ENCODE peak calls at places on chromosomes 3 and 15, in five cellular contexts. P, A, H, V and M are unnamed samples.

GRCh38 chr15:98668566-98669308 is 20.4 kb downstream of the IGF1R start:
- DNase-seq in H (no peak), A (peak; percentile 80), V (no peak), P (peak; percentile 80), M (no peak)

GRCh38 chr3:36868614-36869436 is 76.0 kb downstream of the TRANK1 start:
- DNase-seq in H (peak; percentile 97), V (peak; percentile 23), A (peak; percentile 63), P (peak; percentile 71), M (peak; percentile 75)

GRCh38 chr3:120622870-120623718 is 27.0 kb downstream of the NDUFB4 start:
- DNase-seq in H (peak; percentile 60), P (no peak), V (no peak), A (peak; percentile 82), M (no peak)

GRCh38 chr15:92672102-92672501 is 16.5 kb upstream of the FAM174B start:
- DNase-seq in P (no peak), A (no peak), H (no peak), V (no peak), M (no peak)

GRCh38 chr15:28977377-28978010 is 91.7 kb downstream of the APBA2 start:
- DNase-seq in V (peak; percentile 19), P (peak; percentile 98), A (peak; percentile 98), H (peak; percentile 81), M (no peak)

GRCh38 chr3:8509961-8510360 is 8.3 kb downstream of the LMCD1 start:
- DNase-seq in P (peak; percentile 95), H (no peak), A (peak; percentile 98), V (no peak), M (no peak)

GRCh38 chr3:73502609-73503560 is 121.9 kb downstream of the PDZRN3 start:
- DNase-seq in A (peak; percentile 98), V (no peak), H (peak; percentile 86), P (peak; percentile 73), M (peak; percentile 71)

GRCh38 chr3:114929971-114930732 is 216.9 kb downstream of the ZBTB20 start:
- DNase-seq in A (no peak), P (no peak), V (no peak), H (no peak), M (no peak)

GRCh38 chr15:101070502-101071273 is 151.5 kb downstream of the LRRK1 start:
- DNase-seq in V (no peak), H (no peak), P (peak; percentile 95), A (peak; percentile 89), M (no peak)

GRCh38 chr3:193594946-193595689 is 2.1 kb downstream of the OPA1 start:
- DNase-seq in P (peak; percentile 42), A (peak; percentile 23), H (peak; percentile 65), V (no peak), M (no peak)

GRCh38 chr3:63617391-63617790 is 35.1 kb upstream of the SNTN start:
- DNase-seq in P (no peak), H (peak; percentile 60), A (no peak), V (no peak), M (no peak)

GRCh38 chr15:78162038-78162437 is 12.9 kb downstream of the IDH3A start:
- DNase-seq in A (no peak), P (no peak), H (no peak), V (no peak), M (no peak)

GRCh38 chr3:128277378-128278049 is 124.2 kb downstream of the EEFSEC start:
- DNase-seq in A (no peak), H (no peak), P (no peak), V (no peak), M (no peak)

GRCh38 chr3:128279594-128279880 is 126.3 kb downstream of the EEFSEC start:
- DNase-seq in P (no peak), A (no peak), V (no peak), H (no peak), M (no peak)

GRCh38 chr3:128280466-128281455 is 127.5 kb downstream of the EEFSEC start:
- DNase-seq in V (peak; percentile 51), H (peak; percentile 91), P (no peak), A (no peak), M (no peak)

GRCh38 chr3:128278130-128278529 is 124.8 kb downstream of the EEFSEC start:
- DNase-seq in V (no peak), A (no peak), H (no peak), P (no peak), M (no peak)

GRCh38 chr3:128278761-128279593 is 125.7 kb downstream of the EEFSEC start:
- DNase-seq in A (peak; percentile 82), V (no peak), P (peak; percentile 71), H (peak; percentile 31), M (peak; percentile 26)
- H3K18ac ChIP-seq in A (no peak overlapping the region), V (peak overlapping the region; percentile 55), P (peak overlapping the region; percentile 38), H (no peak overlapping the region), M (peak overlapping the region; percentile 86)

GRCh38 chr3:113156816-113157333 is 54.5 kb upstream of the BOC start:
- DNase-seq in A (no peak), V (no peak), H (no peak), P (no peak), M (no peak)

GRCh38 chr3:113153499-113154107 is 57.8 kb upstream of the BOC start:
- DNase-seq in H (no peak), A (no peak), P (no peak), V (no peak), M (no peak)

GRCh38 chr3:113161661-113162060 is 49.7 kb upstream of the BOC start:
- DNase-seq in A (no peak), P (no peak), H (no peak), V (no peak), M (no peak)

GRCh38 chr3:113158210-113158609 is 53.1 kb upstream of the BOC start:
- DNase-seq in H (no peak), P (no peak), V (no peak), A (no peak), M (no peak)

GRCh38 chr3:113157408-113157980 is 53.9 kb upstream of the BOC start:
- DNase-seq in H (no peak), P (peak; percentile 67), V (no peak), A (no peak), M (no peak)
- H2BK5ac ChIP-seq in H (no peak overlapping the region), P (no peak overlapping the region), V (no peak overlapping the region), A (no peak overlapping the region), M (no peak overlapping the region)

DNA sequence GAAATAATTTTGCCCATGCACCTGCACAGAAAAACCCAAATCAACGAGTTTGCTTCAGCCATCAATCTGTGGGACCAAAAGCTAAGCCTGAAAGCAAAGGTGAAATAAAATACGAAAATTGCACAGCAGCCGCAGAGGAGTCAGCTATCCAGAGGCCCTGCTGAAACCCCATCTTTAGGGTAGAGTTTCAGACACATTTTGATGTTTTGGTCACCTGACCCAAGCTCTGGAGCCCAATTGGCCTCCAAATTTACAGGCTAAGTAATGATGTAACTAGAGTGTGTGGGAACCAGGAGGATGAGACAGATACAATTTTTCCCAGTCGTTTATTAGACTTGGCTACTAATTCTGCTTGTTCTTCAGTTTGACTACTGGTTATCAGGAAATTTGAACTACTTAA is 308.6 kb upstream of the ATP11B start:
- DNase-seq in V (no peak), P (no peak), A (no peak), H (no peak), M (no peak)
- H2BK120ac ChIP-seq in V (no peak overlapping the region), P (no peak overlapping the region), A (no peak overlapping the region), H (no peak overlapping the region), M (no peak overlapping the region)

DNA sequence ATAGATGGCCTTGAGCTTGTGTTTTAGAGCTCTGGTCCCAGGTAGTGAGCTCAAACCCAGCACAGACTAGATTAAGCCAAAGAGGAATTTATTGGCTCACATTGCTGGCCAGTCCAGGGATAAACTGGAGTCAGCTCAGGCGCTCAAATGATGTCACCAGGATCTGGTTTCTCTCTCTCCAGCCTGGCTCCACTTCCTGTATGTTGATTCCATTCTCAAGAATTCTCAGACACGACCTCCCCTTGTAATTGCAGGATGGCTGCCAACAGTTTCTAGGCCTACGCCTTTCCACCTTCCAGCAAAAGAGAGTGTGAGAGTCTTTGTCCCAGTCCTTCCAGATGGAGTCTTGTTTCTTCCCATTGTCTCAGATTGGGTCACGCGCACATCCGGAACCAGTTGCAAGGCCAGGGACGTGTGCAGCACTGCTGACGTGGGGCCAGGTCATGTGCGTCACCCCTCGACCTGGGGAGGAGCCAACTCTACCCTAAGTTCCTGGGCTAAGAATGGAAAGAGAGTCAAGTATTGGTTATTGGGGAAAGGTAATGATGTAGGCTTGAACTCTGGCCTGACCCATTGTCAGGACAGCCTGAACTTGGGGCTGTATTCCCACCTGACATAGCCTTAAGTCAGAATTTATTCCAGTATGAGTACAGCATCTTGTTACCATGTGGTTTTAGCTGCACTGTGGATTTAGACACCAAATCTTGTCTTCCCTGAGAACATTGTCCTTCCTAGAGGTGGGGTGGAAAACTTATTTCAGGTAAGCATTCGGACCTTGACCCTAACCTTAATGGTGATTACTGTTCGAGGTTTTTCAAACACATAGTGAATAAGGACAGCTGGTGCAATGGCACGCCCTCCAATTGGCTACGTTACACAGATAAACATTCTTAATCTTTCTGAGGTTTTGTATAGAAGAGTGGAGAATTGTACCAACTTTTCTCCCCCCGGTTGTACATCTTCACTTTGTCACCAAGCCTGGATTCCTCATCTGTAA is 31.7 kb downstream of the CACNA1D start:
- DNase-seq in A (no peak), P (no peak), V (no peak), H (peak; percentile 26), M (no peak)
- H3K18ac ChIP-seq in A (no peak overlapping the region), P (no peak overlapping the region), V (no peak overlapping the region), H (no peak overlapping the region), M (no peak overlapping the region)

GRCh38 chr3:149812606-149813366 is at the start of gene RNF13:
- DNase-seq in P (peak; percentile 96), H (peak; percentile 95), A (peak; percentile 94), V (peak; percentile 36), M (peak; percentile 85)
- H2BK5ac ChIP-seq in P (peak within 1 kb of the TSS; percentile 92), H (no peak within 1 kb of the TSS), A (peak within 1 kb of the TSS; percentile 61), V (peak within 1 kb of the TSS; percentile 92), M (peak within 1 kb of the TSS; percentile 56)

GRCh38 chr15:66884661-66885237 is 180.7 kb upstream of the SMAD3 start:
- DNase-seq in P (no peak), V (no peak), A (no peak), H (no peak), M (no peak)
- H2BK120ac ChIP-seq in P (no peak overlapping the region), V (no peak overlapping the region), A (peak overlapping the region; percentile 83), H (no peak overlapping the region), M (no peak overlapping the region)